ENCODE peak calls at places on chromosomes 5 and 9, in five cellular contexts. V is IMR-90, Z is endothelial cell of umbilical vein, I is right lobe of liver, W is A549. H is an unnamed sample.

GRCh38 chr9:4490705-4491620 is 695 bp downstream of the SLC1A1 start:
- DNase-seq in V (no peak), Z (peak; percentile 25), I (peak; percentile 46), W (no peak), H (peak; percentile 60)

GRCh38 chr9:122383992-122384461 is 13.2 kb downstream of the PTGS1 start:
- DNase-seq in V (peak; percentile 61), Z (peak; percentile 52), I (no peak), W (no peak), H (no peak)

GRCh38 chr9:136187197-136187596 is 17.7 kb downstream of the LHX3 start:
- DNase-seq in V (no peak), Z (no peak), I (no peak), W (no peak), H (no peak)

GRCh38 chr5:961711-962240 is 46.8 kb upstream of the NKD2 start:
- DNase-seq in V (no peak), Z (no peak), I (peak; percentile 19), W (no peak), H (no peak)

GRCh38 chr9:121797056-121797455 is 145.6 kb downstream of the DAB2IP start:
- DNase-seq in V (no peak), Z (no peak), I (no peak), W (no peak), H (no peak)

GRCh38 chr9:110183208-110184145 is 24.5 kb downstream of the C9orf152 start:
- DNase-seq in V (peak; percentile 77), Z (peak; percentile 74), I (no peak), W (peak; percentile 79), H (peak; percentile 89)

GRCh38 chr5:38738898-38739743 is 106.7 kb upstream of the OSMR start:
- DNase-seq in V (no peak), Z (peak; percentile 38), I (no peak), W (no peak), H (no peak)

GRCh38 chr9:114312513-114312875 is 10.4 kb upstream of the ORM1 start:
- DNase-seq in V (no peak), Z (no peak), I (no peak), W (no peak), H (no peak)

GRCh38 chr9:16138961-16139441 is 586.2 kb downstream of the CCDC171 start:
- DNase-seq in V (peak; percentile 88), Z (no peak), I (no peak), W (no peak), H (no peak)

GRCh38 chr9:34328500-34328982 is 527 bp downstream of the KIF24 start:
- DNase-seq in V (no peak), Z (no peak), I (no peak), W (peak; percentile 25), H (no peak)

GRCh38 chr5:132807163-132807838 is 5.8 kb upstream of the SOWAHA start:
- DNase-seq in V (no peak), Z (no peak), I (peak; percentile 57), W (peak; percentile 61), H (peak; percentile 92)

GRCh38 chr9:20853866-20854265 is 169.8 kb downstream of the FOCAD start:
- DNase-seq in V (no peak), Z (peak; percentile 28), I (no peak), W (no peak), H (no peak)

GRCh38 chr5:96209829-96210228 is 223.2 kb downstream of the PCSK1 start:
- DNase-seq in V (peak; percentile 90), Z (peak; percentile 22), I (no peak), W (no peak), H (no peak)

GRCh38 chr5:94130077-94130476 is 388.7 kb upstream of the POU5F2 start:
- DNase-seq in V (no peak), Z (no peak), I (no peak), W (no peak), H (no peak)

GRCh38 chr9:126830827-126831226 is 26.0 kb downstream of the ZBTB43 start:
- DNase-seq in V (no peak), Z (no peak), I (no peak), W (no peak), H (no peak)

GRCh38 chr9:33452828-33453271 is 5.5 kb upstream of the AQP3 start:
- DNase-seq in V (peak; percentile 84), Z (peak; percentile 81), I (peak; percentile 54), W (peak; percentile 88), H (peak; percentile 43)

GRCh38 chr5:52799358-52799982 is 11.8 kb downstream of the ITGA1 start:
- DNase-seq in V (peak; percentile 79), Z (peak; percentile 69), I (peak; percentile 53), W (no peak), H (peak; percentile 62)

GRCh38 chr9:122325124-122325523 is 45.7 kb upstream of the PTGS1 start:
- DNase-seq in V (peak; percentile 52), Z (peak; percentile 70), I (no peak), W (no peak), H (no peak)

GRCh38 chr9:108620767-108621166 is 235.0 kb downstream of the ACTL7B start:
- DNase-seq in V (no peak), Z (no peak), I (no peak), W (no peak), H (no peak)

GRCh38 chr5:1911773-1912235 is 29.1 kb upstream of the IRX4 start:
- DNase-seq in V (no peak), Z (no peak), I (no peak), W (no peak), H (peak; percentile 41)

GRCh38 chr9:133910855-133911514 is 81.1 kb downstream of the VAV2 start:
- DNase-seq in V (no peak), Z (no peak), I (peak; percentile 50), W (no peak), H (no peak)

GRCh38 chr9:133914483-133915342 is 77.4 kb downstream of the VAV2 start:
- DNase-seq in V (no peak), Z (no peak), I (peak; percentile 63), W (no peak), H (no peak)

GRCh38 chr9:133916159-133916541 is 76.0 kb downstream of the VAV2 start:
- DNase-seq in V (no peak), Z (no peak), I (no peak), W (no peak), H (no peak)

GRCh38 chr9:133915534-133916158 is 76.5 kb downstream of the VAV2 start:
- DNase-seq in V (no peak), Z (no peak), I (no peak), W (no peak), H (no peak)

GRCh38 chr9:133913571-133914369 is 78.4 kb downstream of the VAV2 start:
- DNase-seq in V (no peak), Z (no peak), I (no peak), W (no peak), H (no peak)
- H3K27ac ChIP-seq in V (no peak overlapping the region), Z (no peak overlapping the region), I (no peak overlapping the region), W (no peak overlapping the region), H (no peak overlapping the region)

GRCh38 chr9:131499254-131499653 is 3.5 kb upstream of the POMT1 start:
- DNase-seq in V (no peak), Z (no peak), I (no peak), W (no peak), H (no peak)
- TF ChIP-seq POLR2A in V (no peak), Z (no peak), I (no peak), W (no peak), H (no peak)

DNA sequence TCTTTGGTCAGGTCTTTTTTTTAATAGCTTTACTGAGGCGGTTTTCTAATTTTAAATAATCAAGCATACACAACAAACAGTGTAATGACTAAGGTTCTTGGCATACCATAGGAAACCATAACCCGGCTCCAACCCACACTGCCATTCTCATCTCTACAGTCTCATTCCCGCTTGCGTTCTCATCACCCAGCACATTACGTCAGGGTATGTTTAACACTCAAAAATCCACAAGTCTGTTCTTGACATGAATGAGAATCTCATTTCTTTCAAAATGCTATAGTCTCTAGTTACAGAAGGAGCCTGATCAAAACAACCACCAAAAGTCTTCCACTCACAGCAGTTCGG is 505 bp downstream of the C5orf34 start:
- DNase-seq in V (peak; percentile 87), Z (no peak), I (no peak), W (peak; percentile 49), H (no peak)
- H3K27ac ChIP-seq in V (peak overlapping the region; percentile 44), Z (peak overlapping the region; percentile 92), I (peak overlapping the region; percentile 56), W (peak overlapping the region; percentile 84), H (peak overlapping the region; percentile 78)

DNA sequence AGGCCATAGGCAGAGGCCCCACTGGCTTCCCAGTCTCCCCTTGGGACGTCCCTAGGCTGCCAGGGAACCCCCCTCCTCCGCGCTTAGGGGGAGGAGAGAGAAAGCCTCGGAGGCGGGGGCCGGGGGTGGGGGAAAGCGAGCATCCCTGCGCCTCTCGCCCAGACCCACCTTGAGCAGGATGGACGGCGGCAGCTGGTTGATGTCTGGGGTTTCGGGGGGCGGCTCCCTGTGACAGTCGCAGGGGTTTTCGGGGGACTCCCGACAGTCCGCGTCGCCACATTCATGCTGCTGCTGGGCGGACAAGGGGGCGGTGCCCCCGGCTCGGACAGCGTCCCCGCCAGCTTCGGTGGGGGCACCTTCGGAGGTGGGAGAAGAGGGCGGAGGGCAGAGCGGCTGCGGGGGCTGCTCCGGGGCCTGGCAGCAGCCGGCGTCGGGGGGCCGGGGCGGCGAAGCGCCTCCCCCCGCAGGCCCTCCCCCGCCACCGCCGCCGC is 1.3 kb downstream of the FBXL17 start:
- DNase-seq in V (peak; percentile 13), Z (peak; percentile 37), I (peak; percentile 57), W (peak; percentile 51), H (peak; percentile 62)
- TF ChIP-seq POLR2A in V (no peak), Z (no peak), I (no peak), W (peak; percentile 37), H (no peak)

GRCh38 chr9:124036578-124036977 is 25.0 kb downstream of the LHX2 start:
- DNase-seq in V (no peak), Z (no peak), I (no peak), W (no peak), H (no peak)
- H3K27ac ChIP-seq in V (no peak overlapping the region), Z (no peak overlapping the region), I (no peak overlapping the region), W (no peak overlapping the region), H (no peak overlapping the region)

GRCh38 chr9:19378647-19379046 is 1.4 kb downstream of the RPS6 start:
- DNase-seq in V (no peak), Z (peak; percentile 36), I (no peak), W (no peak), H (no peak)

GRCh38 chr9:19379283-19379682 is 753 bp downstream of the RPS6 start:
- DNase-seq in V (no peak), Z (no peak), I (no peak), W (no peak), H (no peak)

GRCh38 chr9:19378154-19378553 is 1.9 kb downstream of the RPS6 start:
- DNase-seq in V (no peak), Z (no peak), I (no peak), W (no peak), H (no peak)

GRCh38 chr9:19375536-19375935 is 4.5 kb downstream of the RPS6 start:
- DNase-seq in V (peak; percentile 58), Z (peak; percentile 72), I (no peak), W (no peak), H (no peak)

DNA sequence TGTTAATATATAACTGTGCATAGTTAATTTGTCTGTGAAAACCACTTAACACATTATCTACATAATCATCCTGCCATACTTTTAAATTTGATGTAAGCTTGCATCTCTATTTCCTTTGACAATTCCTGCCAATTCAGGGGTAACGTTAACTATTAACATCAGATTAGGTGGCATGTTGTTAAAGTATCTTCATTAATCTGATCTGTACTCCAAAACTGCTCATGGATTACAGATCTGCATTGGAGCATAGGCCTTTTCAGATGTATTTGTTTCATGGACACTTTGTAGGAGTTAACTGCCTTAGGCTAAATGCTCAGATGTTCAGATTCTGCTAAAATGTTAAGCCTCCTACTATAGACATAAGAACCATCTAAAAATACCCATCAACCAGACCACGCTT is 3.1 kb downstream of the RPS6 start:
- DNase-seq in V (no peak), Z (no peak), I (no peak), W (no peak), H (no peak)
- TF ChIP-seq POLR2A in V (no peak), Z (no peak), I (no peak), W (no peak), H (no peak)

H was measured in Peyer's patch.